ENCODE peak calls at places on chromosomes 2 and 18, in five cellular contexts. M, S, V, J and Q are unnamed samples. For H3K36me3 and H3K4me1, the result is how much of the 10 kb centered on the place peaks cover.

GRCh38 chr18:32177530-32177929 is 12.3 kb upstream of the MEP1B start:
- DNase-seq in M (no peak), J (no peak), V (no peak), S (no peak), Q (no peak)

GRCh38 chr2:43636616-43637015 is 444 bp upstream of the PLEKHH2 start:
- DNase-seq in M (no peak), V (no peak), J (no peak), S (no peak), Q (no peak)

GRCh38 chr2:234954551-234954992 is 2.8 kb downstream of the SH3BP4 start:
- DNase-seq in M (peak), V (peak), S (peak), J (no peak), Q (peak)

GRCh38 chr2:230589497-230590015 is 123.1 kb upstream of the CAB39 start:
- DNase-seq in J (no peak), S (no peak), V (no peak), M (no peak), Q (no peak)

GRCh38 chr2:104448661-104449410 is 405.1 kb upstream of the POU3F3 start:
- DNase-seq in S (no peak), M (no peak), J (no peak), V (no peak), Q (no peak)

GRCh38 chr2:232365621-232366321 is 12.8 kb upstream of the ALPP start:
- DNase-seq in M (no peak), V (peak), S (peak), J (no peak), Q (peak)

GRCh38 chr2:144152817-144153271 is 367.1 kb downstream of the ZEB2 start:
- DNase-seq in V (no peak), M (no peak), J (no peak), S (peak), Q (no peak)

GRCh38 chr2:191811807-191812602 is 34.9 kb downstream of the CAVIN2 start:
- DNase-seq in J (peak), M (peak), V (no peak), S (peak), Q (peak)

GRCh38 chr2:8477511-8478132 is 204.2 kb upstream of the ID2 start:
- DNase-seq in M (no peak), V (peak), J (no peak), S (no peak), Q (no peak)

GRCh38 chr18:46260016-46260878 is 156.1 kb downstream of the HAUS1 start:
- DNase-seq in M (no peak), J (no peak), S (no peak), V (no peak), Q (no peak)

GRCh38 chr2:108583903-108584520 is 49.7 kb downstream of the LIMS1 start:
- DNase-seq in S (peak), V (no peak), J (peak), M (no peak), Q (peak)

GRCh38 chr2:158835431-158835830 is 40.3 kb downstream of the DAPL1 start:
- DNase-seq in V (no peak), S (no peak), J (no peak), M (no peak), Q (no peak)

GRCh38 chr18:34224423-34225217 is at the start of gene NOL4:
- DNase-seq in S (no peak), V (peak), M (peak), J (peak), Q (peak)

GRCh38 chr18:46068763-46069162 is 3.3 kb downstream of the PSTPIP2 start:
- DNase-seq in J (no peak), M (no peak), V (no peak), S (no peak), Q (no peak)

GRCh38 chr2:136183095-136183494 is 65.1 kb upstream of the CXCR4 start:
- DNase-seq in M (no peak), J (no peak), S (no peak), V (no peak), Q (no peak)

GRCh38 chr2:64212346-64212745 is 68.1 kb upstream of the PELI1 start:
- DNase-seq in S (no peak), M (no peak), V (no peak), J (no peak), Q (no peak)

GRCh38 chr2:135271006-135271405 is 218.9 kb downstream of the RAB3GAP1 start:
- DNase-seq in S (no peak), V (no peak), J (no peak), M (no peak), Q (no peak)

GRCh38 chr2:159052157-159052561 is 83.7 kb downstream of the TANC1 start:
- DNase-seq in V (no peak), M (no peak), S (no peak), J (no peak), Q (no peak)

GRCh38 chr18:10410472-10411300 is 43.7 kb upstream of the APCDD1 start:
- DNase-seq in S (no peak), V (no peak), J (no peak), M (no peak), Q (no peak)

GRCh38 chr18:24112874-24113615 is 25.8 kb upstream of the CABYR start:
- DNase-seq in J (no peak), V (no peak), S (peak), M (no peak), Q (peak)

GRCh38 chr2:207108440-207108839 is 57.3 kb downstream of the KLF7 start:
- DNase-seq in S (no peak), V (no peak), M (no peak), J (no peak), Q (no peak)

GRCh38 chr2:207101984-207102383 is 63.8 kb downstream of the KLF7 start:
- DNase-seq in M (no peak), S (no peak), V (no peak), J (no peak), Q (no peak)

GRCh38 chr2:207107120-207107519 is 58.6 kb downstream of the KLF7 start:
- DNase-seq in S (no peak), M (no peak), V (no peak), J (no peak), Q (no peak)

GRCh38 chr2:207107551-207107950 is 58.2 kb downstream of the KLF7 start:
- DNase-seq in V (no peak), J (no peak), S (no peak), M (peak), Q (no peak)

DNA sequence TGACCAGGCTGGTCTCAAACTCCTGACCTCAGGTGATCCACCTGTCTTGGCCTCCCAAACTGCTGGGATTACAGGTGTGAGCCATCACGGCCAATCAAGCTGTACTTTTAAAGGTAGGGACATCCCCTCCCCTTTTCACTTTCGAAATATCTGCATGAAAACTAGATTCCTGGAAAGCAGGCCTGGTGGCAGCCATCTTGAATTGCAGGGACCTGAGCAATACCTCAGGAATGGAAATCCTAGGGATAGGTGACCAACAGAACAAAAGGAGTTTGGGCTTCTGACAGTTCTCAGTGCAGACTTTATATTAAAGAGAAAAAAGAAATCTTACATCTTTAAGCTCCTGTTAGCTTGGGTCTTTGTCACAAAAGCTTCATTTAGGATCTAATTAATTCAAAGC is 62.6 kb downstream of the KLF7 start:
- DNase-seq in S (no peak), J (no peak), V (no peak), M (no peak), Q (no peak)
- H3K36me3 ChIP-seq in S (under half), J (under half), V (under half), M (under half), Q (under half)

GRCh38 chr2:240619506-240620148 is 5.7 kb upstream of the GPR35 start:
- DNase-seq in M (no peak), S (no peak), J (no peak), V (no peak), Q (no peak)
- H3K27ac ChIP-seq in M (no peak), S (no peak), J (no peak), V (no peak), Q (peak)

GRCh38 chr2:29876374-29876773 is 45.0 kb downstream of the ALK start:
- DNase-seq in V (no peak), S (no peak), J (no peak), M (no peak), Q (no peak)
- H3K4me1 ChIP-seq in V (under half), S (under half), J (under half), M (under half), Q (under half)

GRCh38 chr2:112244854-112245253 is 10.0 kb downstream of the ZC3H8 start:
- DNase-seq in S (no peak), V (no peak), J (no peak), M (no peak), Q (no peak)

GRCh38 chr2:112242384-112242783 is 12.5 kb downstream of the ZC3H8 start:
- DNase-seq in J (no peak), V (no peak), M (no peak), S (no peak), Q (no peak)

GRCh38 chr2:112239862-112240261 is 15.0 kb downstream of the ZC3H8 start:
- DNase-seq in S (no peak), V (no peak), M (no peak), J (no peak), Q (no peak)

DNA sequence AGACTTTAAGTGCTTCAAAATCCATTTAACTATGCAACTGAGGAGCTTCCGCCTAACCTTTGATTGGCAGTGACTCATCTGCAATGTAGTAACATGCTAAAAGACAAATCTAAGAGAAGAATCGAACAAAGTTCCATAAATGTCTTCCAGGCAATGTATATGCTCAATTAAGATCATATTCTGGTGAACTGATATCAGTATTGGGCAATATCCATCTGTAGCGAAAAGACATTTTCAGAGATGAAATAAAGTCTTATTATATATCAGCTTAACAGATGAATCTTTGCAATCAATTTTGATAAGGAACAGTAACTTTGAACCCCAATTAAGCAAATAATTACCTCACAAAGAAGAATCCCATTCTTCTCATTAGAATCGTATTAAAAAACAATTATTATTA is 11.6 kb downstream of the ZC3H8 start:
- DNase-seq in M (no peak), S (no peak), V (no peak), J (no peak), Q (peak)
- H3K36me3 ChIP-seq in M (under half), S (under half), V (under half), J (under half), Q (under half)

DNA sequence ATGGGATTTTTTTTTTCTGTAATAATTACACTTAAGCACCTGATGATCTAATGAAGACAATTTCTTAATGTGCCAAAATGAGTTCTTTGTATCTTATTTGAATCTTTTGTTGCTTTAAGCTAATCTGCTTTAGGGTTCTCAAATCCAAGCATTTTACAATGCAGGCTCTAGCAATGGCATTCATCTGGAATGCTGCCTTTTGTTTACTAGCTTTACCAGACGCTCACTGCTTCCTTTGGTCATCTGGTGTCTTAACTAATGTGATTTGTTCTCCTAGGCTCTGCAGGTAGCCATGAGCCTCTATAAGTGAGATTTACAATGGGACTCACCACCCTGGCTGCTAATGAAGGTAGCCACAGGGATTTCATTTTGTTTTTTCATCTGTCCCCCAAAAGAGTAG is 100.3 kb downstream of the GREB1L start:
- DNase-seq in J (no peak), M (no peak), V (no peak), S (no peak), Q (no peak)
- H3K27ac ChIP-seq in J (no peak), M (no peak), V (no peak), S (no peak), Q (no peak)

GRCh38 chr18:51029694-51030536 is at the start of gene SMAD4:
- DNase-seq in J (peak), V (peak), S (peak), M (peak), Q (peak)

GRCh38 chr18:51030537-51031258 is 685 bp downstream of the SMAD4 start:
- DNase-seq in M (peak), S (peak), J (peak), V (peak), Q (peak)

GRCh38 chr18:51029378-51029693 is 677 bp upstream of the SMAD4 start:
- DNase-seq in M (no peak), S (no peak), J (no peak), V (no peak), Q (no peak)

GRCh38 chr18:51028201-51028805 is 1.7 kb upstream of the SMAD4 start:
- DNase-seq in V (no peak), S (no peak), J (peak), M (no peak), Q (peak)

DNA sequence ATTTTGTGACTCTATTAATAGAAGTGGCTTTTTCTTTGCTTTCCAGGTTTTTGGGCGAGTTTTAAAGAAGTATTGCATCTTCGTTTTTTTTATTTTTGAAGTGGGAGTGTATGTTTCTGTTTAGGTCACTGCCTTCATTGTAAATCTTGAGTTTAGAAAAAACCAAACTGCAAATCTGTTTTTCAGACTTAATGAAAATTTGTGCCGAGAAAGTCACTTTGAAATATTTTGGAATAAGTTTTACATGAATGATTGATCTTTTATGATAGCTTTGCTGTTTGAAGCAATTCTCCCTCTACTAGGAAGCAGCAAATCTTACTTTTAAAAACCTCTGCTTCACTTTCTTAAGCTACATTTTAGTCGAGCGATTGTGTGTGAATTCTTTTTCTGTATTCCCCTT is 2.2 kb downstream of the SMAD4 start:
- DNase-seq in V (no peak), J (no peak), M (no peak), S (no peak), Q (no peak)
- H3K4me1 ChIP-seq in V (half or more), J (under half), M (under half), S (under half), Q (under half)

GRCh38 chr2:33181466-33181865 is 234.7 kb downstream of the LTBP1 start:
- DNase-seq in S (no peak), V (no peak), M (no peak), J (no peak), Q (no peak)
- H3K36me3 ChIP-seq in S (under half), V (under half), M (under half), J (under half), Q (under half)

GRCh38 chr2:30421551-30422436 is 25.3 kb upstream of the LCLAT1 start:
- DNase-seq in M (no peak), S (no peak), V (no peak), J (no peak), Q (no peak)
- H3K27ac ChIP-seq in M (peak), S (peak), V (peak), J (peak), Q (peak)

GRCh38 chr2:70367722-70368323 is 66.0 kb upstream of the FAM136A start:
- DNase-seq in V (no peak), M (no peak), J (peak), S (peak), Q (peak)
- H3K4me1 ChIP-seq in V (under half), M (under half), J (under half), S (under half), Q (under half)

DNA sequence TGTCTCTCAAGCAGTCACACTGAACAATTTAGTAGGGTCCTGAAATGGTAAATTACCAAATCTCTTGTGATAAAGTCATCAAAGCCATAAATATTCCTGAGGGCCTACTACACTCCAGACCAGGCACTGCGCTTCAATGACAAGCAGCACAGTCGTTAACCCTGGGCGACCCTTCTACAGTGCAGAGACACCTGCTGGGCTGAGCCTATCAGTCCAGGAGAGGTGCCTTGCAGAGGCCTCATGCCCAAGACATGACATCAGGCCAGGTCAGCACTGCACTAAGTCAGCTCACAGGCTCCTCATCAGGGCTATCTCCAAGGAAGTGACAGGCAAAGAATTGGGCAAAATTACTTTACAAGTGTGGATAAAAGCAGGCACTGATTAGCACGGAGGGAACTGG is 166.4 kb upstream of the EPB41L3 start:
- DNase-seq in S (no peak), V (no peak), M (no peak), J (no peak), Q (peak)
- H3K36me3 ChIP-seq in S (under half), V (under half), M (under half), J (under half), Q (under half)